ENCODE peak calls at places on chromosome 22, in nine cellular contexts. X, Z, H, I, K, V, N, O and E are unnamed samples.

GRCh38 chr22:39690901-39691620 is 120.5 kb downstream of the CACNA1I start:
- DNase-seq in N (no peak), H (no peak), K (no peak), Z (no peak), X (no peak), V (no peak), I (no peak), O (no peak), E (no peak)

GRCh38 chr22:25627271-25627848 is 62.9 kb downstream of the GRK3 start:
- DNase-seq in H (no peak), O (no peak), K (no peak), X (no peak), I (no peak), V (no peak), N (no peak), Z (no peak), E (no peak)

GRCh38 chr22:42343551-42344081 is 73.2 kb upstream of the TCF20 start:
- DNase-seq in Z (peak), I (no peak), X (no peak), N (no peak), K (no peak), V (no peak), O (no peak), H (no peak), E (no peak)

GRCh38 chr22:49199224-49199623 is 628.4 kb downstream of the BRD1 start:
- DNase-seq in O (no peak), I (no peak), K (no peak), V (peak), H (no peak), Z (no peak), X (no peak), N (no peak), E (no peak)

GRCh38 chr22:17785185-17786184 is 11.2 kb upstream of the BID start:
- DNase-seq in V (no peak), H (no peak), I (no peak), O (peak), N (no peak), X (peak), K (peak), Z (peak), E (no peak)

GRCh38 chr22:45286854-45287551 is 2.3 kb downstream of the UPK3A start:
- DNase-seq in O (no peak), V (no peak), K (no peak), N (no peak), I (no peak), Z (no peak), X (no peak), H (no peak), E (no peak)

GRCh38 chr22:49847751-49848689 is 5.6 kb upstream of the ZBED4 start:
- DNase-seq in V (no peak), O (no peak), Z (no peak), H (no peak), N (no peak), I (no peak), X (no peak), K (no peak), E (no peak)

GRCh38 chr22:50733521-50734342 is 4.3 kb upstream of the ACR start:
- DNase-seq in K (no peak), X (no peak), O (no peak), N (no peak), V (no peak), I (peak), Z (no peak), H (no peak), E (peak)

GRCh38 chr22:31289335-31289734 is 3.0 kb downstream of the PIK3IP1 start:
- DNase-seq in H (no peak), Z (no peak), O (no peak), K (no peak), V (no peak), X (no peak), I (no peak), N (no peak), E (no peak)

GRCh38 chr22:17981497-17981896 is 42.9 kb downstream of the MICAL3 start:
- DNase-seq in I (no peak), O (no peak), K (no peak), H (no peak), V (no peak), Z (no peak), N (no peak), X (no peak), E (no peak)

GRCh38 chr22:44159811-44160210 is 20.9 kb upstream of the PARVG start:
- DNase-seq in V (no peak), Z (no peak), O (no peak), X (no peak), H (no peak), I (no peak), N (no peak), K (no peak), E (no peak)

GRCh38 chr22:20268350-20269012 is 363 bp upstream of the RTN4R start:
- DNase-seq in O (peak), Z (no peak), H (peak), I (no peak), X (peak), N (peak), V (peak), K (peak), E (no peak)

GRCh38 chr22:35328472-35328885 is 28.8 kb downstream of the TOM1 start:
- DNase-seq in Z (no peak), O (no peak), H (no peak), K (no peak), X (no peak), N (no peak), V (no peak), I (no peak), E (no peak)

GRCh38 chr22:37489994-37490393 is 3.8 kb upstream of the MFNG start:
- DNase-seq in X (no peak), Z (no peak), N (no peak), H (no peak), I (no peak), V (no peak), O (no peak), K (no peak), E (no peak)

GRCh38 chr22:50610041-50610451 is 9.5 kb downstream of the MAPK8IP2 start:
- DNase-seq in O (no peak), N (no peak), Z (no peak), I (no peak), H (no peak), K (no peak), X (no peak), V (no peak), E (no peak)

GRCh38 chr22:47605441-47605840 is 843.0 kb downstream of the TBC1D22A start:
- DNase-seq in Z (no peak), I (no peak), N (no peak), K (no peak), O (no peak), V (no peak), H (no peak), X (no peak), E (no peak)

GRCh38 chr22:48367731-48368130 is 1459.9 kb downstream of the BRD1 start:
- DNase-seq in N (no peak), O (no peak), V (no peak), H (no peak), Z (no peak), I (no peak), X (no peak), K (no peak), E (no peak)

GRCh38 chr22:47107431-47107830 is 345.0 kb downstream of the TBC1D22A start:
- DNase-seq in V (no peak), H (no peak), Z (peak), N (peak), X (no peak), K (no peak), I (no peak), O (no peak), E (peak)

GRCh38 chr22:18954333-18954732 is 18.2 kb upstream of the PRODH start:
- DNase-seq in V (no peak), N (peak), H (peak), K (peak), I (peak), X (peak), O (peak), Z (peak), E (no peak)